ENCODE peak calls at places on chromosomes 13 and 19, in seven cellular contexts. One of them, this sample, is unnamed.

GRCh38 chr13:99542788-99543406 is 41.6 kb downstream of the TM9SF2 start:
- DNase-seq in mesenchymal stem cell: no peak
- DNase-seq in IMR-90: no peak
- DNase-seq in neuronal stem cell: no peak
- DNase-seq in trophoblast cell: no peak
- DNase-seq in H1: no peak
- DNase-seq in mesendoderm: no peak
- DNase-seq in this sample: no peak

GRCh38 chr13:113155982-113156655 is 2.3 kb upstream of the PROZ start:
- DNase-seq in mesenchymal stem cell: no peak
- DNase-seq in IMR-90: no peak
- DNase-seq in trophoblast cell: no peak
- DNase-seq in H1: no peak
- DNase-seq in mesendoderm: no peak
- DNase-seq in neuronal stem cell: no peak
- DNase-seq in this sample: peak; percentile 8

GRCh38 chr19:1289395-1290244 is 3.9 kb downstream of the EFNA2 start:
- DNase-seq in neuronal stem cell: no peak
- DNase-seq in IMR-90: no peak
- DNase-seq in trophoblast cell: no peak
- DNase-seq in mesenchymal stem cell: no peak
- DNase-seq in mesendoderm: no peak
- DNase-seq in H1: no peak
- DNase-seq in this sample: no peak

GRCh38 chr19:44476559-44477408 is 23.5 kb downstream of the ZNF180 start:
- DNase-seq in neuronal stem cell: no peak
- DNase-seq in IMR-90: peak; percentile 15
- DNase-seq in H1: no peak
- DNase-seq in trophoblast cell: peak; percentile 5
- DNase-seq in mesenchymal stem cell: peak; percentile 30
- DNase-seq in mesendoderm: peak; percentile 55
- DNase-seq in this sample: no peak

GRCh38 chr13:60229708-60230272 is 66.1 kb upstream of the DIAPH3 start:
- DNase-seq in trophoblast cell: no peak
- DNase-seq in H1: no peak
- DNase-seq in IMR-90: no peak
- DNase-seq in mesendoderm: no peak
- DNase-seq in mesenchymal stem cell: peak; percentile 52
- DNase-seq in neuronal stem cell: no peak
- DNase-seq in this sample: no peak

GRCh38 chr19:29117926-29118325 is 95.0 kb downstream of the UQCRFS1 start:
- DNase-seq in H1: no peak
- DNase-seq in mesendoderm: no peak
- DNase-seq in neuronal stem cell: no peak
- DNase-seq in trophoblast cell: no peak
- DNase-seq in mesenchymal stem cell: no peak
- DNase-seq in IMR-90: no peak
- DNase-seq in this sample: no peak

GRCh38 chr19:14474827-14475226 is 327 bp downstream of the PTGER1 start:
- DNase-seq in mesendoderm: no peak
- DNase-seq in neuronal stem cell: no peak
- DNase-seq in H1: no peak
- DNase-seq in trophoblast cell: no peak
- DNase-seq in mesenchymal stem cell: no peak
- DNase-seq in IMR-90: no peak
- DNase-seq in this sample: no peak

GRCh38 chr19:5827891-5828660 is 11.4 kb downstream of the FUT6 start:
- DNase-seq in mesendoderm: peak; percentile 96
- DNase-seq in trophoblast cell: peak; percentile 83
- DNase-seq in H1: peak; percentile 84
- DNase-seq in neuronal stem cell: peak; percentile 96
- DNase-seq in mesenchymal stem cell: peak; percentile 94
- DNase-seq in IMR-90: peak; percentile 85
- DNase-seq in this sample: peak; percentile 95

GRCh38 chr19:53057904-53058579 is 13.5 kb downstream of the ERVV-2 start:
- DNase-seq in H1: peak; percentile 57
- DNase-seq in mesenchymal stem cell: no peak
- DNase-seq in trophoblast cell: peak; percentile 93
- DNase-seq in neuronal stem cell: no peak
- DNase-seq in mesendoderm: peak; percentile 67
- DNase-seq in IMR-90: no peak
- DNase-seq in this sample: peak; percentile 83

GRCh38 chr13:25046985-25047660 is 48.8 kb upstream of the PABPC3 start:
- DNase-seq in mesenchymal stem cell: peak; percentile 33
- DNase-seq in H1: no peak
- DNase-seq in IMR-90: peak; percentile 18
- DNase-seq in trophoblast cell: peak; percentile 3
- DNase-seq in mesendoderm: peak; percentile 87
- DNase-seq in neuronal stem cell: peak; percentile 62
- DNase-seq in this sample: peak; percentile 78

GRCh38 chr13:89474432-89474831 is 1803.3 kb downstream of the SLITRK5 start:
- DNase-seq in H1: no peak
- DNase-seq in mesenchymal stem cell: no peak
- DNase-seq in trophoblast cell: no peak
- DNase-seq in neuronal stem cell: no peak
- DNase-seq in mesendoderm: no peak
- DNase-seq in IMR-90: no peak
- DNase-seq in this sample: no peak

GRCh38 chr19:6047741-6048231 is 62.5 kb downstream of the RFX2 start:
- DNase-seq in mesendoderm: peak; percentile 83
- DNase-seq in IMR-90: peak; percentile 52
- DNase-seq in neuronal stem cell: peak; percentile 42
- DNase-seq in mesenchymal stem cell: peak; percentile 65
- DNase-seq in trophoblast cell: peak; percentile 54
- DNase-seq in H1: no peak
- DNase-seq in this sample: peak; percentile 75

GRCh38 chr19:30131246-30131645 is 189.2 kb downstream of the URI1 start:
- DNase-seq in H1: no peak
- DNase-seq in trophoblast cell: peak; percentile 85
- DNase-seq in mesendoderm: no peak
- DNase-seq in neuronal stem cell: no peak
- DNase-seq in mesenchymal stem cell: no peak
- DNase-seq in IMR-90: no peak
- DNase-seq in this sample: no peak

GRCh38 chr13:23631676-23632622 is 61.7 kb downstream of the TNFRSF19 start:
- DNase-seq in mesenchymal stem cell: no peak
- DNase-seq in mesendoderm: peak; percentile 65
- DNase-seq in trophoblast cell: no peak
- DNase-seq in neuronal stem cell: no peak
- DNase-seq in H1: no peak
- DNase-seq in IMR-90: no peak
- DNase-seq in this sample: no peak

GRCh38 chr13:68490594-68490993 is 1260.5 kb upstream of the PCDH9 start:
- DNase-seq in H1: no peak
- DNase-seq in IMR-90: no peak
- DNase-seq in neuronal stem cell: no peak
- DNase-seq in mesenchymal stem cell: no peak
- DNase-seq in trophoblast cell: no peak
- DNase-seq in mesendoderm: no peak
- DNase-seq in this sample: no peak

GRCh38 chr13:79287994-79288795 is 117.9 kb downstream of the RBM26 start:
- DNase-seq in H1: no peak
- DNase-seq in IMR-90: no peak
- DNase-seq in trophoblast cell: no peak
- DNase-seq in neuronal stem cell: peak; percentile 26
- DNase-seq in mesendoderm: peak; percentile 87
- DNase-seq in mesenchymal stem cell: no peak
- DNase-seq in this sample: peak; percentile 42

GRCh38 chr19:50230379-50231351 is 27.2 kb downstream of the MYH14 start:
- DNase-seq in trophoblast cell: no peak
- DNase-seq in mesenchymal stem cell: no peak
- DNase-seq in IMR-90: no peak
- DNase-seq in neuronal stem cell: no peak
- DNase-seq in mesendoderm: peak; percentile 68
- DNase-seq in H1: peak; percentile 44
- DNase-seq in this sample: peak; percentile 87

GRCh38 chr19:33008738-33009137 is 36.7 kb downstream of the FAAP24 start:
- DNase-seq in mesendoderm: no peak
- DNase-seq in trophoblast cell: no peak
- DNase-seq in mesenchymal stem cell: no peak
- DNase-seq in H1: no peak
- DNase-seq in neuronal stem cell: no peak
- DNase-seq in IMR-90: no peak
- DNase-seq in this sample: no peak

GRCh38 chr13:39407786-39408185 is 195.2 kb downstream of the LHFPL6 start:
- DNase-seq in mesendoderm: no peak
- DNase-seq in mesenchymal stem cell: no peak
- DNase-seq in neuronal stem cell: no peak
- DNase-seq in IMR-90: no peak
- DNase-seq in H1: no peak
- DNase-seq in trophoblast cell: no peak
- DNase-seq in this sample: no peak

GRCh38 chr13:45615501-45616101 is at the start of gene ERICH6B:
- DNase-seq in H1: peak; percentile 33
- DNase-seq in IMR-90: peak; percentile 7
- DNase-seq in mesendoderm: peak; percentile 83
- DNase-seq in trophoblast cell: no peak
- DNase-seq in neuronal stem cell: peak; percentile 80
- DNase-seq in mesenchymal stem cell: peak; percentile 51
- DNase-seq in this sample: peak; percentile 86

GRCh38 chr19:4713384-4713951 is 10.2 kb downstream of the DPP9 start:
- DNase-seq in IMR-90: peak; percentile 97
- DNase-seq in trophoblast cell: peak; percentile 98
- DNase-seq in mesendoderm: no peak
- DNase-seq in mesenchymal stem cell: peak; percentile 91
- DNase-seq in neuronal stem cell: no peak
- DNase-seq in H1: no peak
- DNase-seq in this sample: no peak

GRCh38 chr13:77230560-77230959 is 96.3 kb downstream of the MYCBP2 start:
- DNase-seq in trophoblast cell: no peak
- DNase-seq in neuronal stem cell: no peak
- DNase-seq in H1: no peak
- DNase-seq in IMR-90: no peak
- DNase-seq in mesenchymal stem cell: no peak
- DNase-seq in mesendoderm: peak; percentile 5
- DNase-seq in this sample: no peak

GRCh38 chr13:51637852-51638496 is 53.7 kb downstream of the WDFY2 start:
- DNase-seq in neuronal stem cell: peak; percentile 43
- DNase-seq in IMR-90: no peak
- DNase-seq in mesendoderm: peak; percentile 41
- DNase-seq in mesenchymal stem cell: peak; percentile 46
- DNase-seq in trophoblast cell: peak; percentile 67
- DNase-seq in H1: no peak
- DNase-seq in this sample: no peak
- H3K23ac ChIP-seq in neuronal stem cell: no peak overlapping the region
- H3K23ac ChIP-seq in IMR-90: peak overlapping the region; percentile 75
- H3K23ac ChIP-seq in mesendoderm: no peak overlapping the region
- H3K23ac ChIP-seq in mesenchymal stem cell: no peak overlapping the region
- H3K23ac ChIP-seq in trophoblast cell: no peak overlapping the region
- H3K23ac ChIP-seq in H1: no peak overlapping the region
- H3K23ac ChIP-seq in this sample: no peak overlapping the region

DNA sequence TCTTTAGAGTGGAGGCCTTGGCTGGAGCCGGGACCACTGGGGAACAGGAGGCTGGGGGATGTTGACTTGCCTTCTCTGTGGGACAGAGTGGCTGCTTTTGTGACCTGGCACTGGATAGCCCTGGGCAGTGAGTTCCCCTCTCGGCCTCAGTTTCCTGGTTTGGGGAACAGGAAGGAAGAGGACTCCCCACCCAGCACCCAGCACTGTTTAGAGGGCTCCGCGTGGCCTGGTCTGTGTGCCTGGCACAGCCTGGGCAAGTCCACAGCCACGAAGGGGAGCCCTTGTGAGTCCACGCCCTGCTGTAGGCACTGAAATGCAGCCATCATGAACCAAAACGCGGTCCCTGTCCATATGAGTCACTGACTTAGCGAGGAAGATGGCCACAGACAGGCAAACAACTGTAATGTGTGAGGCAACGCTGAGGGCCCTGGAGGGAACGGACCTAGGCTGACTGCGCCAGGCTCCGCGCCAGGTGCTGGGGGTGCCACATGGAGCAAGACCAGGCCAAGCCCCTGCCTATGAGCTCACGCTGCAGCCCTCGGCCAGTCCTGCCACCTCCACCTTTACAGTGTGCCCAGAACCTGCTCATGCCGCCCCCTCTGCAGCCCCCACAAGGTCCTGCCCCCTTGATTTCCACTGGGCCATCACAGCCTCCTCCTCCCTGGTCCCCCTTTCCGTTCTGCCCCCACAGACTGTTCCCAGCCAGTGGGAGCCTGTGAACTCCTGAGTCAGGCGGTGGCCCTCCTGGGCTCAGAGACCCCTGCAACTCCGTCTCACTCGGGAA is 35.5 kb downstream of the PAK4 start:
- DNase-seq in mesendoderm: no peak
- DNase-seq in IMR-90: peak; percentile 47
- DNase-seq in H1: no peak
- DNase-seq in neuronal stem cell: no peak
- DNase-seq in trophoblast cell: peak; percentile 62
- DNase-seq in mesenchymal stem cell: peak; percentile 44
- DNase-seq in this sample: no peak
- H3K23ac ChIP-seq in mesendoderm: no peak overlapping the region
- H3K23ac ChIP-seq in IMR-90: peak overlapping the region; percentile 19
- H3K23ac ChIP-seq in H1: no peak overlapping the region
- H3K23ac ChIP-seq in neuronal stem cell: peak overlapping the region; percentile 52
- H3K23ac ChIP-seq in trophoblast cell: no peak overlapping the region
- H3K23ac ChIP-seq in mesenchymal stem cell: no peak overlapping the region
- H3K23ac ChIP-seq in this sample: no peak overlapping the region

GRCh38 chr13:97977376-97977705 is 23.9 kb downstream of the IPO5 start:
- DNase-seq in mesendoderm: no peak
- DNase-seq in H1: no peak
- DNase-seq in neuronal stem cell: no peak
- DNase-seq in IMR-90: no peak
- DNase-seq in mesenchymal stem cell: peak; percentile 40
- DNase-seq in trophoblast cell: no peak
- DNase-seq in this sample: no peak
- H3K23ac ChIP-seq in mesendoderm: no peak overlapping the region
- H3K23ac ChIP-seq in H1: no peak overlapping the region
- H3K23ac ChIP-seq in neuronal stem cell: no peak overlapping the region
- H3K23ac ChIP-seq in IMR-90: peak overlapping the region; percentile 95
- H3K23ac ChIP-seq in mesenchymal stem cell: no peak overlapping the region
- H3K23ac ChIP-seq in trophoblast cell: no peak overlapping the region
- H3K23ac ChIP-seq in this sample: peak overlapping the region; percentile 76

GRCh38 chr19:23351806-23352205 is 43.5 kb downstream of the ZNF91 start:
- DNase-seq in H1: no peak
- DNase-seq in mesendoderm: no peak
- DNase-seq in trophoblast cell: peak; percentile 80
- DNase-seq in neuronal stem cell: no peak
- DNase-seq in IMR-90: no peak
- DNase-seq in mesenchymal stem cell: no peak
- DNase-seq in this sample: no peak

GRCh38 chr19:23345838-23346237 is 49.4 kb downstream of the ZNF91 start:
- DNase-seq in trophoblast cell: no peak
- DNase-seq in mesenchymal stem cell: no peak
- DNase-seq in IMR-90: no peak
- DNase-seq in neuronal stem cell: no peak
- DNase-seq in mesendoderm: peak; percentile 63
- DNase-seq in H1: peak; percentile 27
- DNase-seq in this sample: peak; percentile 41

GRCh38 chr19:23343434-23344010 is 51.7 kb downstream of the ZNF91 start:
- DNase-seq in IMR-90: no peak
- DNase-seq in H1: no peak
- DNase-seq in trophoblast cell: no peak
- DNase-seq in mesendoderm: no peak
- DNase-seq in mesenchymal stem cell: no peak
- DNase-seq in neuronal stem cell: no peak
- DNase-seq in this sample: no peak

DNA sequence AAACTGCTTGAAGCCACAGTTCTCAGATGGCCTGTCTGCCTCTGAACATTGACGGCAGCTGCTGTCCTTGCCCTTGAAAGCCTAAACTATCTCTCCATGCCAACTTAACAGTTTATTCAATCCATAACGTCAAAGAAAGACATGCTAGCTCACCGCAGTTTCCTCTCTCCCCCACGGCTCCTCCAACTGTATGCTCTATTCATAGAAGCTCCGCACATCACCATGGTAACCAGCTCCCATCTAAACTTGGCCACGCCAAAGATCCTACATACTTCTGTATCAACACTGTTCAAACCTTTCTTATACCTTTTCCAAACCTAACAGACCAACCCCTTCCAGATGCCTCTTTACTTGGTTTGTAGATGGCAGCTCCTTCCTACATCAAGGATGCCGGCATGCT is 48.6 kb downstream of the ZNF91 start:
- DNase-seq in mesendoderm: no peak
- DNase-seq in neuronal stem cell: no peak
- DNase-seq in mesenchymal stem cell: no peak
- DNase-seq in H1: no peak
- DNase-seq in IMR-90: no peak
- DNase-seq in trophoblast cell: no peak
- DNase-seq in this sample: no peak
- H3K23ac ChIP-seq in mesendoderm: no peak overlapping the region
- H3K23ac ChIP-seq in neuronal stem cell: no peak overlapping the region
- H3K23ac ChIP-seq in mesenchymal stem cell: no peak overlapping the region
- H3K23ac ChIP-seq in H1: no peak overlapping the region
- H3K23ac ChIP-seq in IMR-90: no peak overlapping the region
- H3K23ac ChIP-seq in trophoblast cell: no peak overlapping the region
- H3K23ac ChIP-seq in this sample: no peak overlapping the region